ENCODE peak calls at places on chromosomes 13 and 19, in eight cellular contexts. One of them, this sample, is unnamed.

GRCh38 chr19:40530091-40530901 is 46.4 kb upstream of the SHKBP1 start:
- DNase-seq in GM12878: no peak
- DNase-seq in tibial nerve: no peak
- DNase-seq in fibroblast of pulmonary artery: no peak
- DNase-seq in brain microvascular endothelial cell: no peak
- DNase-seq in astrocyte: no peak
- DNase-seq in adrenal gland: no peak
- DNase-seq in heart left ventricle: no peak
- DNase-seq in this sample: no peak

GRCh38 chr13:86974995-86975328 is 696.2 kb upstream of the SLITRK5 start:
- DNase-seq in GM12878: no peak
- DNase-seq in tibial nerve: no peak
- DNase-seq in fibroblast of pulmonary artery: no peak
- DNase-seq in brain microvascular endothelial cell: no peak
- DNase-seq in astrocyte: no peak
- DNase-seq in adrenal gland: no peak
- DNase-seq in heart left ventricle: no peak
- DNase-seq in this sample: no peak

GRCh38 chr13:110047511-110047910 is 259.4 kb downstream of the COL4A1 start:
- DNase-seq in GM12878: no peak
- DNase-seq in tibial nerve: no peak
- DNase-seq in fibroblast of pulmonary artery: peak
- DNase-seq in brain microvascular endothelial cell: peak
- DNase-seq in astrocyte: peak
- DNase-seq in adrenal gland: peak
- DNase-seq in heart left ventricle: peak
- DNase-seq in this sample: peak

GRCh38 chr13:45918597-45918996 is 67.0 kb upstream of the SIAH3 start:
- DNase-seq in GM12878: no peak
- DNase-seq in tibial nerve: no peak
- DNase-seq in fibroblast of pulmonary artery: no peak
- DNase-seq in brain microvascular endothelial cell: no peak
- DNase-seq in astrocyte: no peak
- DNase-seq in adrenal gland: no peak
- DNase-seq in heart left ventricle: no peak
- DNase-seq in this sample: no peak

GRCh38 chr13:50871405-50871804 is 27.9 kb upstream of the DLEU7 start:
- DNase-seq in GM12878: no peak
- DNase-seq in tibial nerve: no peak
- DNase-seq in fibroblast of pulmonary artery: no peak
- DNase-seq in brain microvascular endothelial cell: no peak
- DNase-seq in astrocyte: no peak
- DNase-seq in adrenal gland: no peak
- DNase-seq in heart left ventricle: no peak
- DNase-seq in this sample: no peak

GRCh38 chr19:14544977-14545715 is 15.8 kb downstream of the TECR start:
- DNase-seq in GM12878: no peak
- DNase-seq in tibial nerve: no peak
- DNase-seq in fibroblast of pulmonary artery: no peak
- DNase-seq in brain microvascular endothelial cell: no peak
- DNase-seq in astrocyte: no peak
- DNase-seq in adrenal gland: peak
- DNase-seq in heart left ventricle: peak
- DNase-seq in this sample: no peak

GRCh38 chr13:34139660-34140059 is 321.7 kb downstream of the RFC3 start:
- DNase-seq in GM12878: no peak
- DNase-seq in tibial nerve: no peak
- DNase-seq in fibroblast of pulmonary artery: no peak
- DNase-seq in brain microvascular endothelial cell: no peak
- DNase-seq in astrocyte: no peak
- DNase-seq in adrenal gland: no peak
- DNase-seq in heart left ventricle: no peak
- DNase-seq in this sample: no peak

GRCh38 chr19:14081797-14082674 is 3.5 kb downstream of the C19orf67 start:
- DNase-seq in GM12878: no peak
- DNase-seq in tibial nerve: no peak
- DNase-seq in fibroblast of pulmonary artery: no peak
- DNase-seq in brain microvascular endothelial cell: no peak
- DNase-seq in astrocyte: peak
- DNase-seq in adrenal gland: no peak
- DNase-seq in heart left ventricle: peak
- DNase-seq in this sample: peak

GRCh38 chr13:59837101-59837500 is 326.6 kb downstream of the DIAPH3 start:
- DNase-seq in GM12878: no peak
- DNase-seq in tibial nerve: no peak
- DNase-seq in fibroblast of pulmonary artery: no peak
- DNase-seq in brain microvascular endothelial cell: no peak
- DNase-seq in astrocyte: no peak
- DNase-seq in adrenal gland: no peak
- DNase-seq in heart left ventricle: no peak
- DNase-seq in this sample: no peak

GRCh38 chr13:97727991-97728390 is 225.5 kb upstream of the IPO5 start:
- DNase-seq in GM12878: no peak
- DNase-seq in tibial nerve: no peak
- DNase-seq in fibroblast of pulmonary artery: no peak
- DNase-seq in brain microvascular endothelial cell: no peak
- DNase-seq in astrocyte: no peak
- DNase-seq in adrenal gland: no peak
- DNase-seq in heart left ventricle: no peak
- DNase-seq in this sample: no peak

GRCh38 chr13:113963376-113963775 is 10.5 kb downstream of the C13orf46 start:
- DNase-seq in GM12878: no peak
- DNase-seq in tibial nerve: no peak
- DNase-seq in fibroblast of pulmonary artery: no peak
- DNase-seq in brain microvascular endothelial cell: no peak
- DNase-seq in astrocyte: no peak
- DNase-seq in adrenal gland: no peak
- DNase-seq in heart left ventricle: no peak
- DNase-seq in this sample: no peak

GRCh38 chr19:10815969-10816635 is 19.9 kb downstream of the TMED1 start:
- DNase-seq in GM12878: no peak
- DNase-seq in tibial nerve: no peak
- DNase-seq in fibroblast of pulmonary artery: no peak
- DNase-seq in brain microvascular endothelial cell: no peak
- DNase-seq in astrocyte: no peak
- DNase-seq in adrenal gland: no peak
- DNase-seq in heart left ventricle: no peak
- DNase-seq in this sample: no peak

GRCh38 chr19:1038995-1039645 is 787 bp upstream of the ABCA7 start:
- DNase-seq in GM12878: no peak
- DNase-seq in tibial nerve: no peak
- DNase-seq in fibroblast of pulmonary artery: no peak
- DNase-seq in brain microvascular endothelial cell: no peak
- DNase-seq in astrocyte: no peak
- DNase-seq in adrenal gland: no peak
- DNase-seq in heart left ventricle: no peak
- DNase-seq in this sample: no peak

GRCh38 chr19:1037553-1038115 is 2.3 kb upstream of the ABCA7 start:
- DNase-seq in GM12878: no peak
- DNase-seq in tibial nerve: no peak
- DNase-seq in fibroblast of pulmonary artery: no peak
- DNase-seq in brain microvascular endothelial cell: no peak
- DNase-seq in astrocyte: no peak
- DNase-seq in adrenal gland: no peak
- DNase-seq in heart left ventricle: no peak
- DNase-seq in this sample: no peak

GRCh38 chr19:1032264-1032867 is 6.0 kb downstream of the CNN2 start:
- DNase-seq in GM12878: no peak
- DNase-seq in tibial nerve: no peak
- DNase-seq in fibroblast of pulmonary artery: no peak
- DNase-seq in brain microvascular endothelial cell: no peak
- DNase-seq in astrocyte: no peak
- DNase-seq in adrenal gland: no peak
- DNase-seq in heart left ventricle: no peak
- DNase-seq in this sample: no peak

GRCh38 chr19:1039646-1040475 is at the start of gene ABCA7:
- DNase-seq in GM12878: peak
- DNase-seq in tibial nerve: peak
- DNase-seq in fibroblast of pulmonary artery: peak
- DNase-seq in brain microvascular endothelial cell: peak
- DNase-seq in astrocyte: peak
- DNase-seq in adrenal gland: peak
- DNase-seq in heart left ventricle: peak
- DNase-seq in this sample: peak

DNA sequence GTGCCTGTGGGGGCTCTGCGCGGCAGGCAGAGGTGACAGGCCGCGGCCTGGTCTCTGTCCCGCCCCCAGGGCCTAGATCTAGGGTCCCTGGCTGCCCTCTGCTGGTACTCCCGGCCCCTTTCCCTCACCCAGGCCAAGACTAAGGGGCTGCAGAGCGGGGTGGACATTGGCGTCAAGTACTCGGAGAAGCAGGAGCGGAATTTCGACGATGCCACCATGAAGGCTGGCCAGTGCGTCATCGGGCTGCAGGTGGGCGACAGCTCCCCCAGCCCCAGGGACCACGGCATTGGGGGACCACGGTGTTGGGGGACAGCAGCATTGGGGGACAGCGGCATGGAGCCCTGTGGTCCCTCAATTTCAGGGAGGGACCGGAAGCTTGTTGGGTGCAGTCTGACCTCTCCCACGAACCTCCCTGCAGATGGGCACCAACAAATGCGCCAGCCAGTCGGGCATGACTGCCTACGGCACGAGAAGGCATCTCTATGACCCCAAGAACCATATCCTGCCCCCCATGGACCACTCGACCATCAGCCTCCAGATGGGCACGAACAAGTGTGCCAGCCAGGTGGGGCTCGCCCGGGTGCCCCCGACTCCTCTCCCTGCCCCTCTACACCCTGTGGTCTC is 3.8 kb upstream of the ABCA7 start:
- DNase-seq in GM12878: no peak
- DNase-seq in tibial nerve: no peak
- DNase-seq in fibroblast of pulmonary artery: no peak
- DNase-seq in brain microvascular endothelial cell: no peak
- DNase-seq in astrocyte: no peak
- DNase-seq in adrenal gland: no peak
- DNase-seq in heart left ventricle: no peak
- DNase-seq in this sample: no peak
- TF ChIP-seq CTCF in GM12878: no peak
- TF ChIP-seq CTCF in tibial nerve: no peak
- TF ChIP-seq CTCF in fibroblast of pulmonary artery: no peak
- TF ChIP-seq CTCF in brain microvascular endothelial cell: peak
- TF ChIP-seq CTCF in astrocyte: no peak
- TF ChIP-seq CTCF in adrenal gland: no peak
- TF ChIP-seq CTCF in heart left ventricle: no peak
- TF ChIP-seq CTCF in this sample: no peak

GRCh38 chr13:20173121-20173746 is 12.4 kb upstream of the GJA3 start:
- DNase-seq in GM12878: no peak
- DNase-seq in tibial nerve: no peak
- DNase-seq in fibroblast of pulmonary artery: no peak
- DNase-seq in brain microvascular endothelial cell: no peak
- DNase-seq in astrocyte: no peak
- DNase-seq in adrenal gland: no peak
- DNase-seq in heart left ventricle: no peak
- DNase-seq in this sample: no peak

GRCh38 chr13:20168396-20168795 is 7.5 kb upstream of the GJA3 start:
- DNase-seq in GM12878: no peak
- DNase-seq in tibial nerve: no peak
- DNase-seq in fibroblast of pulmonary artery: no peak
- DNase-seq in brain microvascular endothelial cell: no peak
- DNase-seq in astrocyte: no peak
- DNase-seq in adrenal gland: no peak
- DNase-seq in heart left ventricle: no peak
- DNase-seq in this sample: no peak

GRCh38 chr13:20171364-20171763 is 10.5 kb upstream of the GJA3 start:
- DNase-seq in GM12878: no peak
- DNase-seq in tibial nerve: no peak
- DNase-seq in fibroblast of pulmonary artery: no peak
- DNase-seq in brain microvascular endothelial cell: no peak
- DNase-seq in astrocyte: peak
- DNase-seq in adrenal gland: no peak
- DNase-seq in heart left ventricle: no peak
- DNase-seq in this sample: no peak

GRCh38 chr13:20174656-20175405 is 14.0 kb upstream of the GJA3 start:
- DNase-seq in GM12878: peak
- DNase-seq in tibial nerve: peak
- DNase-seq in fibroblast of pulmonary artery: peak
- DNase-seq in brain microvascular endothelial cell: peak
- DNase-seq in astrocyte: peak
- DNase-seq in adrenal gland: peak
- DNase-seq in heart left ventricle: no peak
- DNase-seq in this sample: peak

GRCh38 chr13:20170931-20171330 is 10.1 kb upstream of the GJA3 start:
- DNase-seq in GM12878: no peak
- DNase-seq in tibial nerve: no peak
- DNase-seq in fibroblast of pulmonary artery: no peak
- DNase-seq in brain microvascular endothelial cell: no peak
- DNase-seq in astrocyte: no peak
- DNase-seq in adrenal gland: no peak
- DNase-seq in heart left ventricle: no peak
- DNase-seq in this sample: no peak
- H3K4me3 ChIP-seq in GM12878: no peak
- H3K4me3 ChIP-seq in tibial nerve: no peak
- H3K4me3 ChIP-seq in fibroblast of pulmonary artery: no peak
- H3K4me3 ChIP-seq in brain microvascular endothelial cell: no peak
- H3K4me3 ChIP-seq in astrocyte: no peak
- H3K4me3 ChIP-seq in adrenal gland: no peak
- H3K4me3 ChIP-seq in heart left ventricle: no peak
- H3K4me3 ChIP-seq in this sample: no peak

GRCh38 chr13:28313579-28313978 is 175.2 kb downstream of the PAN3 start:
- DNase-seq in GM12878: no peak
- DNase-seq in tibial nerve: no peak
- DNase-seq in fibroblast of pulmonary artery: peak
- DNase-seq in brain microvascular endothelial cell: peak
- DNase-seq in astrocyte: no peak
- DNase-seq in adrenal gland: no peak
- DNase-seq in heart left ventricle: no peak
- DNase-seq in this sample: no peak
- TF ChIP-seq CTCF in GM12878: peak
- TF ChIP-seq CTCF in tibial nerve: no peak
- TF ChIP-seq CTCF in fibroblast of pulmonary artery: peak
- TF ChIP-seq CTCF in brain microvascular endothelial cell: peak
- TF ChIP-seq CTCF in astrocyte: peak
- TF ChIP-seq CTCF in adrenal gland: no peak
- TF ChIP-seq CTCF in heart left ventricle: peak
- TF ChIP-seq CTCF in this sample: no peak

GRCh38 chr19:48398329-48399235 is 5.1 kb downstream of the GRIN2D start:
- DNase-seq in GM12878: no peak
- DNase-seq in tibial nerve: peak
- DNase-seq in fibroblast of pulmonary artery: peak
- DNase-seq in brain microvascular endothelial cell: peak
- DNase-seq in astrocyte: peak
- DNase-seq in adrenal gland: peak
- DNase-seq in heart left ventricle: peak
- DNase-seq in this sample: peak

GRCh38 chr19:48396010-48396870 is 2.8 kb downstream of the GRIN2D start:
- DNase-seq in GM12878: no peak
- DNase-seq in tibial nerve: no peak
- DNase-seq in fibroblast of pulmonary artery: no peak
- DNase-seq in brain microvascular endothelial cell: no peak
- DNase-seq in astrocyte: no peak
- DNase-seq in adrenal gland: no peak
- DNase-seq in heart left ventricle: no peak
- DNase-seq in this sample: no peak

GRCh38 chr19:48396871-48397176 is 3.4 kb downstream of the GRIN2D start:
- DNase-seq in GM12878: no peak
- DNase-seq in tibial nerve: no peak
- DNase-seq in fibroblast of pulmonary artery: no peak
- DNase-seq in brain microvascular endothelial cell: no peak
- DNase-seq in astrocyte: no peak
- DNase-seq in adrenal gland: no peak
- DNase-seq in heart left ventricle: no peak
- DNase-seq in this sample: no peak

GRCh38 chr19:48397636-48398328 is 4.3 kb downstream of the GRIN2D start:
- DNase-seq in GM12878: no peak
- DNase-seq in tibial nerve: no peak
- DNase-seq in fibroblast of pulmonary artery: no peak
- DNase-seq in brain microvascular endothelial cell: no peak
- DNase-seq in astrocyte: no peak
- DNase-seq in adrenal gland: no peak
- DNase-seq in heart left ventricle: no peak
- DNase-seq in this sample: no peak

GRCh38 chr19:48397263-48397635 is 3.8 kb downstream of the GRIN2D start:
- DNase-seq in GM12878: no peak
- DNase-seq in tibial nerve: no peak
- DNase-seq in fibroblast of pulmonary artery: no peak
- DNase-seq in brain microvascular endothelial cell: no peak
- DNase-seq in astrocyte: no peak
- DNase-seq in adrenal gland: no peak
- DNase-seq in heart left ventricle: no peak
- DNase-seq in this sample: no peak
- H3K4me3 ChIP-seq in GM12878: peak
- H3K4me3 ChIP-seq in tibial nerve: no peak
- H3K4me3 ChIP-seq in fibroblast of pulmonary artery: peak
- H3K4me3 ChIP-seq in brain microvascular endothelial cell: peak
- H3K4me3 ChIP-seq in astrocyte: peak
- H3K4me3 ChIP-seq in adrenal gland: no peak
- H3K4me3 ChIP-seq in heart left ventricle: no peak
- H3K4me3 ChIP-seq in this sample: no peak